ENCODE peak calls at places on chromosomes 2 and 18, in four cellular contexts. V, P, B and R are unnamed samples.
A peak's percentile ranks its signal among the peaks of the same experiment; 100 is the strongest.

GRCh38 chr18:67242001-67242400 is 274.5 kb downstream of the DSEL start:
- DNase-seq in P (no peak), B (no peak), V (no peak), R (no peak)

GRCh38 chr2:121071058-121071504 is 213.9 kb downstream of the TFCP2L1 start:
- DNase-seq in P (peak; percentile 98), B (peak; percentile 62), V (peak; percentile 24), R (no peak)

GRCh38 chr2:16281451-16282330 is 341.3 kb downstream of the MYCN start:
- DNase-seq in V (peak; percentile 41), P (peak; percentile 57), B (peak; percentile 42), R (no peak)

GRCh38 chr2:109719871-109720270 is 74.2 kb upstream of the RGPD5 start:
- DNase-seq in V (no peak), P (peak; percentile 6), B (no peak), R (no peak)

GRCh38 chr2:173043466-173043865 is 32.2 kb upstream of the MAP3K20 start:
- DNase-seq in V (no peak), P (no peak), B (no peak), R (no peak)

GRCh38 chr2:69997296-69998184 is 36.1 kb upstream of the ASPRV1 start:
- DNase-seq in V (no peak), P (no peak), B (peak; percentile 89), R (no peak)

GRCh38 chr2:69036926-69037325 is 23.9 kb downstream of the ANTXR1 start:
- DNase-seq in B (no peak), P (no peak), V (no peak), R (no peak)

GRCh38 chr2:643334-643733 is 33.9 kb downstream of the TMEM18 start:
- DNase-seq in V (no peak), B (no peak), P (peak; percentile 34), R (no peak)

GRCh38 chr18:12701161-12701560 is 1.4 kb downstream of the CEP76 start:
- DNase-seq in P (no peak), V (no peak), B (no peak), R (no peak)

GRCh38 chr2:69073928-69074575 is 61.1 kb downstream of the ANTXR1 start:
- DNase-seq in P (no peak), V (peak; percentile 42), B (no peak), R (no peak)

GRCh38 chr2:108212671-108213070 is 27.1 kb upstream of the SULT1C3 start:
- DNase-seq in B (no peak), V (no peak), P (no peak), R (no peak)

GRCh38 chr2:38371235-38371634 is 5.8 kb downstream of the ATL2 start:
- DNase-seq in B (no peak), V (no peak), P (no peak), R (no peak)

GRCh38 chr18:34993289-34993688 is 47.9 kb upstream of the MAPRE2 start:
- DNase-seq in P (no peak), V (no peak), B (no peak), R (no peak)

GRCh38 chr18:5424903-5425302 is 118.9 kb downstream of the EPB41L3 start:
- DNase-seq in V (peak; percentile 26), P (no peak), B (peak; percentile 34), R (no peak)

GRCh38 chr2:40072442-40073232 is 293.6 kb upstream of the THUMPD2 start:
- DNase-seq in B (no peak), V (no peak), P (no peak), R (no peak)

GRCh38 chr18:36078751-36079529 is 11.6 kb upstream of the RPRD1A start:
- DNase-seq in V (peak; percentile 40), P (no peak), B (no peak), R (no peak)

GRCh38 chr2:109103286-109103685 is 25.7 kb upstream of the SH3RF3 start:
- DNase-seq in P (no peak), V (no peak), B (no peak), R (no peak)

GRCh38 chr2:76197842-76198448 is 487.2 kb upstream of the GCFC2 start:
- DNase-seq in V (peak; percentile 72), B (peak; percentile 67), P (peak; percentile 87), R (peak; percentile 20)

GRCh38 chr2:132664096-132664495 is 5.9 kb downstream of the LYPD1 start:
- DNase-seq in V (no peak), P (no peak), B (no peak), R (no peak)

GRCh38 chr2:111897924-111898702 is at the start of gene MERTK:
- DNase-seq in V (peak; percentile 89), B (peak; percentile 77), P (peak; percentile 90), R (no peak)

GRCh38 chr18:78971511-78972245 is 7.9 kb upstream of the SALL3 start:
- DNase-seq in B (no peak), P (no peak), V (no peak), R (no peak)

GRCh38 chr2:101736861-101737291 is 39.4 kb downstream of the MAP4K4 start:
- DNase-seq in P (no peak), B (no peak), V (no peak), R (no peak)

GRCh38 chr2:204363513-204363912 is 181.8 kb upstream of the PARD3B start:
- DNase-seq in B (no peak), P (no peak), V (no peak), R (no peak)

GRCh38 chr2:78115291-78115690 is 593.1 kb upstream of the LRRTM4 start:
- DNase-seq in V (no peak), P (no peak), B (no peak), R (no peak)

GRCh38 chr2:22359020-22359672 is 1025.8 kb upstream of the KLHL29 start:
- DNase-seq in B (no peak), P (no peak), V (no peak), R (no peak)

GRCh38 chr2:71789556-71790219 is 336.3 kb downstream of the DYSF start:
- DNase-seq in V (no peak), P (no peak), B (peak; percentile 10), R (no peak)

GRCh38 chr18:27769152-27769551 is 407.8 kb downstream of the CDH2 start:
- DNase-seq in B (no peak), V (no peak), P (no peak), R (no peak)

GRCh38 chr2:188974184-188974583 is at the start of gene COL3A1:
- DNase-seq in P (no peak), V (no peak), B (no peak), R (no peak)

GRCh38 chr2:10448646-10449480 is 736 bp upstream of the ODC1 start:
- DNase-seq in B (peak; percentile 95), P (peak; percentile 88), V (peak; percentile 90), R (peak; percentile 65)

GRCh38 chr2:218427741-218428140 is 8.8 kb downstream of the VIL1 start:
- DNase-seq in B (peak; percentile 52), V (no peak), P (no peak), R (no peak)

GRCh38 chr2:226077031-226077430 is 677.5 kb downstream of the NYAP2 start:
- DNase-seq in P (no peak), V (no peak), B (no peak), R (no peak)

GRCh38 chr2:227033471-227034148 is 130.4 kb downstream of the COL4A4 start:
- DNase-seq in B (peak; percentile 57), V (peak; percentile 43), P (peak; percentile 86), R (no peak)

GRCh38 chr2:54866868-54867267 is 143.4 kb downstream of the EML6 start:
- DNase-seq in P (no peak), B (no peak), V (no peak), R (peak; percentile 53)

GRCh38 chr2:89844221-89844943 is 1152.9 kb downstream of the RPIA start:
- DNase-seq in P (no peak), V (no peak), B (no peak), R (no peak)

GRCh38 chr2:235616846-235617245 is 123.0 kb downstream of the AGAP1 start:
- DNase-seq in P (no peak), B (no peak), V (no peak), R (no peak)
- TF ChIP-seq SIN3A in P (no peak), B (no peak), V (no peak), R (no peak)

DNA sequence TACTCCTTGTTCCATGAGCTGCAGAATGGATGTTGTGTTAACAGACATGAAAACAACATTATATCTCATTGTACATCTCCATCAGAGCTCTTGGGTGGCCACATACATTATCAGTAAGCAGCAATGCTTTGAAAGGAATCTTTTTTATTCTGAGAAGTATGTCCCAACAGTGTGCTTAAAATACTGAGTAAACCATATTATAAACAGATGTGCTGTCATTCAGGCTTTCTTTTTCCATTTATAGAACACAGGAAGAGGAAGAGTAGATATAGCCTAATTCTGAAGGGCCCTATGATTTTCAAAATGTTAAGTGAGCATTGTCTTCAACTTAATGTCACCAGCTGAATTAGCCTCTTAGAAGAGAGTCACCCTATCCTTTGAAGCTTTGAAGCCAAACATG is 44.3 kb upstream of the CABYR start:
- DNase-seq in B (no peak), P (no peak), V (no peak), R (no peak)
- TF ChIP-seq RFX5 in B (no peak), P (no peak), V (no peak), R (no peak)

GRCh38 chr2:232779935-232780334 is 3.6 kb upstream of the KCNJ13 start:
- DNase-seq in V (no peak), P (no peak), B (no peak), R (no peak)

GRCh38 chr2:232777278-232777677 is 913 bp upstream of the KCNJ13 start:
- DNase-seq in B (no peak), V (no peak), P (no peak), R (no peak)

GRCh38 chr2:232783278-232783677 is 6.9 kb upstream of the KCNJ13 start:
- DNase-seq in B (no peak), P (no peak), V (no peak), R (no peak)

GRCh38 chr2:232779465-232779864 is 3.1 kb upstream of the KCNJ13 start:
- DNase-seq in V (no peak), B (no peak), P (no peak), R (no peak)

GRCh38 chr2:232781765-232782164 is 5.4 kb upstream of the KCNJ13 start:
- DNase-seq in V (peak; percentile 12), P (no peak), B (no peak), R (peak; percentile 55)
- TF ChIP-seq SIN3A in V (no peak), P (no peak), B (no peak), R (no peak)

GRCh38 chr2:174444761-174445160 is 42.1 kb downstream of the GPR155 start:
- DNase-seq in V (no peak), P (no peak), B (no peak), R (no peak)
- TF ChIP-seq RFX5 in V (no peak), P (no peak), B (no peak), R (no peak)

GRCh38 chr18:54702687-54703086 is 111.6 kb downstream of the DYNAP start:
- DNase-seq in B (no peak), P (no peak), V (no peak), R (no peak)
- TF ChIP-seq SIN3A in B (no peak), P (no peak), V (no peak), R (no peak)

GRCh38 chr18:26546875-26547301 is 1.5 kb downstream of the KCTD1 start:
- DNase-seq in P (peak; percentile 72), B (no peak), V (no peak), R (no peak)
- TF ChIP-seq RFX5 in P (no peak), B (no peak), V (no peak), R (no peak)

DNA sequence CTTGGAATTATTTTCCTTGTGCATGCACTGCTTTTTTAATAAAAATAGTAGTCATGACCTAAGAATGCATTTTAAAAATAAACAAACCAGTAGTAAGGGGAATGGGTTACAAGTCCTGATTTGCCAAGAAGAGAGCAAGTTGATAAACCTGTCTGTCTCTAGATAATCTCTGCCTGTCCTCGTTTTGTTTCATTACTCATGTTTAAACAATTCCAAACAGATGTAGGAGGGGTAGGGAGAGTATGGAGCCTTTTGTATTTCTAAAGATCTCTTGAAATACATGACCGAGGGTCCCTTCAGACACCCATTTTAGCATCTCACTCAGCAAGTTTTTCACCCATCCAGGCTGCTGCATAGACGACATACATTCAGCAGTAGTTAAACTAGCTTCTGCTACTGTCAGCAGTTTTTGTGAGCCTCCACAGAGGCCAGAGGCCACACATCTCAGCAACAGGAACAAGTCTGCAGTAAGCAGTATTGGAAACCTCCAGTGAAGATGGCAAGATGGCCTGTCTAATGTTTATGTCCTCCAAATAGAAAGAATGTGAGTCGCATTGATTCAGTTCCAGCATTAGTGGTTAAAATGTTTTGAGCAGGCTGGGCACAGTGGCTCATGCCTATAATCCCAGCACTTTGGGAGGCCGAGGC is 2.3 kb upstream of the EXOC6B start:
- DNase-seq in B (no peak), P (no peak), V (peak; percentile 22), R (no peak)
- TF ChIP-seq SIN3A in B (no peak), P (no peak), V (no peak), R (no peak)